ENCODE peak calls at places on chromosome X, in seven cellular contexts. P, S, W, Q, L, F and N are unnamed samples. For H3K4me1, the result is how much of the 10 kb centered on the place peaks cover.

GRCh38 chrX:17616936-17617335 is 120.4 kb upstream of the SCML1 start:
- DNase-seq in W (no peak), Q (no peak), P (no peak), S (no peak), F (no peak), L (no peak), N (no peak)

GRCh38 chrX:145099204-145099603 is 148.1 kb upstream of the SPANXN1 start:
- DNase-seq in F (no peak), Q (no peak), W (no peak), P (no peak), S (no peak), L (no peak), N (no peak)

GRCh38 chrX:11792461-11793421 is 34.7 kb downstream of the MSL3 start:
- DNase-seq in F (peak), S (no peak), W (no peak), P (peak), Q (no peak), L (no peak), N (no peak)

GRCh38 chrX:53195401-53195800 is 29.6 kb downstream of the KDM5C start:
- DNase-seq in P (no peak), Q (no peak), F (no peak), W (no peak), S (no peak), L (no peak), N (no peak)

GRCh38 chrX:119759333-119759766 is 962 bp downstream of the SOWAHD start:
- DNase-seq in W (no peak), P (peak), L (no peak), S (no peak), Q (peak), F (no peak), N (no peak)

GRCh38 chrX:39935414-39936064 is 162.2 kb downstream of the BCOR start:
- DNase-seq in F (no peak), L (no peak), Q (peak), S (no peak), P (no peak), W (no peak), N (no peak)

GRCh38 chrX:8374041-8374825 is 90.4 kb upstream of the VCX3B start:
- DNase-seq in L (no peak), P (no peak), Q (no peak), F (no peak), S (no peak), W (no peak), N (no peak)

GRCh38 chrX:148380614-148381561 is 119.5 kb upstream of the AFF2 start:
- DNase-seq in S (no peak), Q (no peak), L (no peak), W (no peak), F (peak), P (peak), N (no peak)

GRCh38 chrX:8245411-8245810 is 74.3 kb upstream of the VCX2 start:
- DNase-seq in P (no peak), Q (no peak), W (no peak), F (no peak), S (no peak), L (no peak), N (no peak)

GRCh38 chrX:72124540-72125201 is 7.0 kb downstream of the RTL5 start:
- DNase-seq in W (no peak), L (no peak), F (no peak), P (no peak), Q (no peak), S (no peak), N (no peak)

GRCh38 chrX:128928636-128929035 is 594.7 kb downstream of the SMARCA1 start:
- DNase-seq in L (no peak), P (no peak), W (no peak), Q (no peak), S (no peak), F (no peak), N (no peak)

GRCh38 chrX:64850371-64851082 is 125.7 kb downstream of the ZC4H2 start:
- DNase-seq in L (no peak), Q (no peak), P (no peak), F (no peak), W (no peak), S (no peak), N (no peak)

GRCh38 chrX:37844622-37845021 is 2.7 kb downstream of the DYNLT3 start:
- DNase-seq in W (no peak), Q (no peak), S (no peak), P (no peak), F (no peak), L (no peak), N (no peak)

GRCh38 chrX:49102221-49102620 is 21.3 kb downstream of the GPKOW start:
- DNase-seq in W (no peak), F (no peak), S (no peak), Q (no peak), L (no peak), P (no peak), N (no peak)

GRCh38 chrX:72714471-72714916 is 388 bp upstream of the PHKA1 start:
- DNase-seq in L (peak), W (peak), Q (peak), P (no peak), S (peak), F (peak), N (peak)

GRCh38 chrX:129488359-129488758 is 34.9 kb downstream of the SMARCA1 start:
- DNase-seq in W (no peak), P (no peak), Q (no peak), L (no peak), F (no peak), S (no peak), N (no peak)

GRCh38 chrX:19280636-19281035 is 63.1 kb upstream of the PDHA1 start:
- DNase-seq in P (no peak), S (no peak), Q (no peak), W (no peak), F (no peak), L (no peak), N (no peak)
- H3K4me1 ChIP-seq in P (under half), S (under half), Q (under half), W (under half), F (under half), L (under half), N (under half)

DNA sequence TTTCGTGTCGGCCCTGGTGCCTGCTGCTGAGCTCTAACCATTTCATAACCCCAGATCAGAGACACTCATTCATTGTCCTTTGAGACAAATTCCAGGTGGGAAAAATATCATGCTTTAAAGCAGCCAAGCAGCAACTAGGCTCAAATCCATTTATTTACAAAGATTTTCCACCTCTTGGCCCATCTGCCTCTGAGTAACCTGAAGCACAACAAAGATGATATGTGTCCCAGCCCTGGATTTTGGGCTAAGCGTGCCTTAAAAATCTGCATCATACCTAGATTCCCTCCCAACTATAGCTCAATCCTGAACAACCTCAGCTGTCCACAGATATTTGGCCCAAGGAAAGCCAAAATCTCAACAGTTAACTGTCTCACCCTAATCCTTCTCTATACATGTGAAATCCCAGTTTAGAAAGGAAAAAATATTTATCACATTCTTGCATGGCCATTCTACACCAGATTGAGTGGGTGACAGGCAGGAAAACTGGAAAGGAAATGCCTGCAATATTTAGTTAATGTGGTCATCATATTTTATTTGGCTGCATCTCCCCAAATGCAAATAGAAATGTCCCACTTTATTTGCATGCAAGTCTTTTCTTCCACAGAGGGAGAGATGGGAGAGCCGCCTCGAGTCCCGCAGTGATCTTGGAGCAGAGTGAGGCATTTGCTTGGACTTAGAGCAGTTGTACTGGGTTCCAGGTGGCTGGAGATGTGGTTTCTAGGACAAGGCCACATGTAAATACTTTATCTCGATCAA is 146.4 kb upstream of the EOLA2 start:
- DNase-seq in F (no peak), W (no peak), Q (no peak), P (no peak), L (no peak), S (no peak), N (no peak)
- H3K27ac ChIP-seq in F (no peak), W (no peak), Q (no peak), P (no peak), L (no peak), S (peak), N (no peak)

DNA sequence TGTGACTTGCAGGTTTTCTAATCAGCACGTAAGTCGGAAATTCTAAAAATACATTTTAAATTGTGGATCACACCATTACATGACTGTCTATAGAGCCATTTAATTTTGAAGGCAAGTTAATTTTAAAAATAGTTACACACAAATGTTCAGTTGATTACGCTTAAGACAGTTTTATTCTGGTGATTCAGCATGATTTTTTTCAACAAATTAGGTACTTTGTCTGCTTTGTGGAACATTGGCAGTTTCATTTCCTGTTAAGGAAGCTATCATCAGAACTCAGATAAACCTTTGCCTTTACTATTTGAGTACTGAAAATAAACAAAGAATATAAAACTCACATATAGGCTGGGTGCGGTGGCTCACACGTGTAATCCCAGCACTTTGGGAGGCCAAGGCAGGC is 19.5 kb downstream of the SAT1 start:
- DNase-seq in Q (no peak), W (no peak), L (no peak), P (no peak), F (peak), S (no peak), N (no peak)
- H3K4me1 ChIP-seq in Q (under half), W (under half), L (under half), P (under half), F (under half), S (under half), N (under half)

GRCh38 chrX:19303216-19303880 is 40.4 kb upstream of the PDHA1 start:
- DNase-seq in Q (no peak), L (no peak), W (peak), P (no peak), S (peak), F (no peak), N (no peak)
- H3K27ac ChIP-seq in Q (no peak), L (no peak), W (no peak), P (no peak), S (no peak), F (no peak), N (no peak)

GRCh38 chrX:44881549-44881948 is 8.6 kb downstream of the KDM6A start:
- DNase-seq in L (no peak), W (no peak), F (no peak), S (no peak), P (no peak), Q (no peak), N (no peak)

GRCh38 chrX:44876076-44876475 is 3.1 kb downstream of the KDM6A start:
- DNase-seq in S (no peak), W (no peak), Q (no peak), L (no peak), P (no peak), F (no peak), N (no peak)

GRCh38 chrX:44875185-44875489 is 2.1 kb downstream of the KDM6A start:
- DNase-seq in W (no peak), L (no peak), Q (no peak), P (no peak), F (no peak), S (no peak), N (no peak)

GRCh38 chrX:44876767-44877166 is 3.8 kb downstream of the KDM6A start:
- DNase-seq in S (no peak), W (no peak), Q (no peak), P (no peak), F (no peak), L (no peak), N (no peak)

DNA sequence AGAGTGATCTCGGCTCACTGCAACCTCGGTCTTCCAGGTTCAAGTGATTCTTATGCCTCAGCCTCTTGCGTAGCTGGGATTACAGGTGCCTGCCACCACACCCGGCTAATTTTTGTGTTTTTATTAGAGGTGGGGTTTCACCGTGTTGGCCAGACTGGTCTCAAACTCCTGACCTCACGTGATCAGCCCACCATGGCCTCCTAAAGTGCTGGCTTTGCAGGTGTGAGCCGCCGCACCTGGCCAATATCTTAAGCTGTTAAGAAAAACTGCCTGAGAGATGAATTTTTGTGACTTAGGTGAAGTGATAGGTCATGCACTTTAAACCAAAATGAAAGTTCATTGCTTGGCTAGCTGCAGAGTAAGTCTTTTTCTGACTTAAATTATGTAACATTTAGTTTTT is 5.8 kb downstream of the KDM6A start:
- DNase-seq in Q (no peak), P (no peak), W (no peak), S (no peak), L (no peak), F (no peak), N (no peak)
- H3K4me1 ChIP-seq in Q (under half), P (under half), W (half or more), S (under half), L (under half), F (under half), N (under half)

DNA sequence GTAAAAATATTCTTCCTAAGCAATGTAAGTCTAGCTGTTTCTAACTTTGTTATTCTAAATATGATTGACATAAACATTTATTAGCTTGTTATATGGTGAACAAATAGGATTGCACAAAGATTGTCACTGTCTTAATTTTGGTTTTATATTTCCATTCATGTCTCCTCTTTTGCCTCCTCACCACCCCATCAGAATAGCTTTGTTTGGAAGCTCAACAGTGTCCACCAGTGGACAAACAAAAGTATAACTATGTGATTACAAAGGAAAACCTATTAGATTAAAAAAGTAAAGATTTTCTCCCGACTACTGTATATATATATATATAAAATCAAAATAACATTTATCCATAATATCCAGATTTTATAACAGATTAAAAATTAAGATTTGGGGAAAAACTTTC is 468.2 kb downstream of the ZIC3 start:
- DNase-seq in Q (no peak), W (no peak), F (no peak), S (no peak), L (no peak), P (no peak), N (no peak)
- H3K27ac ChIP-seq in Q (no peak), W (no peak), F (no peak), S (no peak), L (no peak), P (no peak), N (no peak)

DNA sequence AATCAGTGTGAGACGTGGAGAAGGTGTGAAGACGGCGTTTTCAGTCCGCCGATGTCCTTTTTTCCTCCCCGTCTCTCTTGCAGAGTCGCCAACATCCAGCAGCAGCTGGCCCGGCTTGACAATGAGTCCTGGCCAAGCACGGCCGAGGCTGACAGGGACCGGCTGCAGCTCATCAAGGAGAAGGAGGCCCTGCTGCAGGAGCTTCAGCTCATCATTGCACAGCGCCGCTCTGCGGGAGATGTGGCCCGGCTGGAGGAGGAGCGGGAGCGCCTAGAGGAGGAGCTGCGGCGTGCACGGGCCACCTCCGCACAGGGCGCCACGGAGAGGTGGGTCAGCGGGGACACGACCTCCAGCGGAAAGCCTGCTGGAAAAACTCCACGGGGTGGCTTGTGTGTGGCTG is 47.1 kb upstream of the CLCN4 start:
- DNase-seq in F (peak), S (no peak), Q (no peak), W (peak), P (no peak), L (peak), N (peak)
- H3K4me1 ChIP-seq in F (under half), S (under half), Q (under half), W (under half), P (under half), L (under half), N (under half)

DNA sequence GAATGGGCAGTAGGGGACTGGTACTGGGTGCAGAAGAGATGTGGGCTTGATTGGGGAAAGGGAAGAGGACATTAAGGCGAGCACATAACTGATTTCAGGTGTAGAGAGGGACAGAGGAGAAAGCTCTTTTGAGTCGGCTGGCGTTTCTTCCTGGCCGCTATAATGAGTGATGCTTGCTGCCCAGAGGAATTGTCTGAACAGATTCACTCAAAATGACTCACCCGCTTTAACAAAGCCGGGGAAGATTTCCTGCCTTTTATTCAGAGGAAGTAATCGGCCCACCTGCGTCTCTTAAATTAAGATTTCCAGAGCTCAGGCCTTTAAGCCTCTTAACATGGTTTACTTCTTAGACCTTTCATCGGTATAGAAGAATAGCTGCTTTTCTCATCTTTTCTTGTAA is 102.1 kb upstream of the AP1S2 start:
- DNase-seq in S (no peak), F (no peak), Q (peak), W (no peak), L (no peak), P (no peak), N (no peak)
- H3K27ac ChIP-seq in S (peak), F (no peak), Q (peak), W (no peak), L (no peak), P (no peak), N (no peak)

GRCh38 chrX:136191171-136191570 is 43.8 kb downstream of the FHL1 start:
- DNase-seq in F (no peak), L (no peak), P (no peak), S (no peak), Q (no peak), W (no peak), N (no peak)

GRCh38 chrX:136192135-136192534 is 44.8 kb downstream of the FHL1 start:
- DNase-seq in Q (no peak), W (no peak), P (no peak), L (no peak), F (no peak), S (no peak), N (no peak)

GRCh38 chrX:136186023-136186413 is 38.7 kb downstream of the FHL1 start:
- DNase-seq in F (no peak), L (no peak), Q (no peak), W (no peak), P (no peak), S (no peak), N (no peak)

GRCh38 chrX:136190038-136190437 is 42.7 kb downstream of the FHL1 start:
- DNase-seq in W (no peak), Q (no peak), L (no peak), S (no peak), F (no peak), P (no peak), N (no peak)

DNA sequence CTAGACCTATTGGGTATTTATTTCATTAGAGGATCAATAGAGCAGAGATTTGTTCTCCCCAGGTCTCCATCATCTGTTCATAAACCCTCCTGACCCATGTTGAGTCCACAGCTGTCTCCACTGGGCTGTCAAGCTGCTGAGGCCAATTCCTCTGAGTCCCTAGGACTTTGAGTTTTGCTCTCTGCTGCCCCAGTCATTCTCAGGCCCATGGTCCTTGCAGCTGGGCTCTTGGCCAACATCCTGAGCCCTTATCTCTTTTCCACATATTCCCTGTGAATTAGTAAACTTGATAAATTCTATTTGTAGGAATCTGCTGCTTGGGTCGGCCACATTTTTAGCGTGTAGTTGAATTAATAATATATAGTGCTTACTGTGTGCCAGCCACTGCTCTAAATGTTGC is 41.9 kb downstream of the FHL1 start:
- DNase-seq in F (no peak), P (no peak), L (no peak), W (no peak), Q (no peak), S (no peak), N (no peak)
- H3K4me1 ChIP-seq in F (under half), P (under half), L (under half), W (under half), Q (under half), S (under half), N (under half)

GRCh38 chrX:13341491-13342101 is 21.7 kb upstream of the ATXN3L start:
- DNase-seq in F (no peak), L (no peak), Q (no peak), W (no peak), P (no peak), S (no peak), N (no peak)

GRCh38 chrX:13339607-13340006 is 19.8 kb upstream of the ATXN3L start:
- DNase-seq in Q (no peak), F (peak), S (no peak), W (no peak), L (no peak), P (no peak), N (no peak)

GRCh38 chrX:13340182-13340791 is 20.4 kb upstream of the ATXN3L start:
- DNase-seq in Q (no peak), P (no peak), L (no peak), W (no peak), S (no peak), F (no peak), N (no peak)

GRCh38 chrX:13346646-13347045 is 26.8 kb upstream of the ATXN3L start:
- DNase-seq in W (no peak), L (no peak), S (no peak), P (no peak), Q (no peak), F (no peak), N (no peak)

GRCh38 chrX:13345037-13345436 is 25.2 kb upstream of the ATXN3L start:
- DNase-seq in Q (no peak), P (no peak), F (no peak), S (no peak), W (no peak), L (no peak), N (no peak)
- H3K27ac ChIP-seq in Q (no peak), P (no peak), F (no peak), S (peak), W (no peak), L (no peak), N (no peak)